ENCODE peak calls at places on chromosomes 5 and 9, in four cellular contexts. One of them, this sample, is unnamed.
A peak's percentile ranks its signal among the peaks of the same experiment; 100 is the strongest.

GRCh38 chr9:73548201-73548600 is 396.5 kb downstream of the ANXA1 start:
- DNase-seq in Peyer's patch: no peak
- DNase-seq in NB4: no peak
- DNase-seq in B cell: no peak
- DNase-seq in this sample: no peak

GRCh38 chr9:79632060-79632459 is 60.3 kb downstream of the TLE4 start:
- DNase-seq in Peyer's patch: no peak
- DNase-seq in B cell: no peak
- DNase-seq in NB4: no peak
- DNase-seq in this sample: no peak

GRCh38 chr5:100900796-100901731 is 2.0 kb downstream of the ST8SIA4 start:
- DNase-seq in B cell: peak; percentile 58
- DNase-seq in NB4: peak; percentile 98
- DNase-seq in Peyer's patch: peak; percentile 67
- DNase-seq in this sample: peak; percentile 77

GRCh38 chr5:172235132-172235780 is 41.3 kb downstream of the EFCAB9 start:
- DNase-seq in Peyer's patch: no peak
- DNase-seq in B cell: no peak
- DNase-seq in NB4: peak; percentile 24
- DNase-seq in this sample: no peak

GRCh38 chr5:176902911-176903664 is 3.9 kb upstream of the HK3 start:
- DNase-seq in NB4: no peak
- DNase-seq in Peyer's patch: no peak
- DNase-seq in B cell: no peak
- DNase-seq in this sample: no peak

GRCh38 chr9:86751207-86751606 is 196.1 kb downstream of the GAS1 start:
- DNase-seq in B cell: no peak
- DNase-seq in NB4: no peak
- DNase-seq in Peyer's patch: no peak
- DNase-seq in this sample: no peak

GRCh38 chr5:40437452-40437861 is 242.3 kb upstream of the PTGER4 start:
- DNase-seq in Peyer's patch: no peak
- DNase-seq in NB4: peak; percentile 31
- DNase-seq in B cell: no peak
- DNase-seq in this sample: peak; percentile 43

GRCh38 chr9:119707228-119707627 is 338.0 kb upstream of the BRINP1 start:
- DNase-seq in B cell: no peak
- DNase-seq in NB4: no peak
- DNase-seq in Peyer's patch: no peak
- DNase-seq in this sample: no peak

GRCh38 chr9:136821333-136822031 is 13.7 kb downstream of the RABL6 start:
- DNase-seq in NB4: no peak
- DNase-seq in B cell: no peak
- DNase-seq in Peyer's patch: no peak
- DNase-seq in this sample: no peak

GRCh38 chr9:111237447-111237846 is 92.6 kb downstream of the OR2K2 start:
- DNase-seq in B cell: no peak
- DNase-seq in NB4: no peak
- DNase-seq in Peyer's patch: no peak
- DNase-seq in this sample: no peak

GRCh38 chr5:103589416-103590175 is 27.0 kb upstream of the NUDT12 start:
- DNase-seq in Peyer's patch: no peak
- DNase-seq in B cell: no peak
- DNase-seq in NB4: no peak
- DNase-seq in this sample: no peak

GRCh38 chr5:125283372-125283771 is 536.9 kb upstream of the ZNF608 start:
- DNase-seq in B cell: no peak
- DNase-seq in Peyer's patch: no peak
- DNase-seq in NB4: no peak
- DNase-seq in this sample: no peak

GRCh38 chr5:33679791-33680190 is 212.0 kb downstream of the ADAMTS12 start:
- DNase-seq in NB4: no peak
- DNase-seq in Peyer's patch: no peak
- DNase-seq in B cell: no peak
- DNase-seq in this sample: no peak

GRCh38 chr9:76873056-76873792 is 32.7 kb downstream of the PRUNE2 start:
- DNase-seq in NB4: no peak
- DNase-seq in B cell: no peak
- DNase-seq in Peyer's patch: no peak
- DNase-seq in this sample: no peak

GRCh38 chr5:68839019-68839552 is 254.7 kb upstream of the SLC30A5 start:
- DNase-seq in B cell: no peak
- DNase-seq in NB4: no peak
- DNase-seq in Peyer's patch: no peak
- DNase-seq in this sample: no peak

GRCh38 chr5:33291216-33292000 is 149.4 kb upstream of the TARS1 start:
- DNase-seq in Peyer's patch: no peak
- DNase-seq in B cell: no peak
- DNase-seq in NB4: no peak
- DNase-seq in this sample: no peak

GRCh38 chr5:54295658-54296276 is 14.6 kb downstream of the ARL15 start:
- DNase-seq in Peyer's patch: no peak
- DNase-seq in NB4: peak; percentile 7
- DNase-seq in B cell: no peak
- DNase-seq in this sample: no peak

GRCh38 chr9:73023025-73023541 is 70.2 kb upstream of the ALDH1A1 start:
- DNase-seq in NB4: peak; percentile 54
- DNase-seq in B cell: peak; percentile 7
- DNase-seq in Peyer's patch: peak; percentile 66
- DNase-seq in this sample: no peak

GRCh38 chr9:101977614-101978210 is 239.3 kb upstream of the GRIN3A start:
- DNase-seq in NB4: peak; percentile 13
- DNase-seq in B cell: no peak
- DNase-seq in Peyer's patch: no peak
- DNase-seq in this sample: no peak

GRCh38 chr5:122780296-122780695 is 5.4 kb downstream of the SNX2 start:
- DNase-seq in B cell: no peak
- DNase-seq in Peyer's patch: no peak
- DNase-seq in NB4: no peak
- DNase-seq in this sample: no peak

GRCh38 chr9:109143881-109144562 is 23.0 kb downstream of the FRRS1L start:
- DNase-seq in Peyer's patch: no peak
- DNase-seq in B cell: no peak
- DNase-seq in NB4: peak; percentile 83
- DNase-seq in this sample: peak; percentile 61

GRCh38 chr9:137437691-137438590 is 3.2 kb downstream of the ENTPD8 start:
- DNase-seq in Peyer's patch: no peak
- DNase-seq in NB4: no peak
- DNase-seq in B cell: peak; percentile 39
- DNase-seq in this sample: no peak

GRCh38 chr9:134936021-134936761 is 18.5 kb upstream of the FCN1 start:
- DNase-seq in NB4: no peak
- DNase-seq in Peyer's patch: no peak
- DNase-seq in B cell: no peak
- DNase-seq in this sample: no peak

GRCh38 chr5:176739461-176740051 is 70.8 kb upstream of the UNC5A start:
- DNase-seq in Peyer's patch: no peak
- DNase-seq in NB4: no peak
- DNase-seq in B cell: no peak
- DNase-seq in this sample: no peak

GRCh38 chr9:92158097-92158601 is 42.9 kb upstream of the SPTLC1 start:
- DNase-seq in Peyer's patch: no peak
- DNase-seq in NB4: no peak
- DNase-seq in B cell: no peak
- DNase-seq in this sample: no peak

GRCh38 chr9:126663661-126664072 is 49.9 kb downstream of the LMX1B start:
- DNase-seq in Peyer's patch: no peak
- DNase-seq in B cell: no peak
- DNase-seq in NB4: no peak
- DNase-seq in this sample: no peak

GRCh38 chr5:107875834-107876233 is 205.1 kb upstream of the EFNA5 start:
- DNase-seq in NB4: no peak
- DNase-seq in B cell: no peak
- DNase-seq in Peyer's patch: no peak
- DNase-seq in this sample: no peak

GRCh38 chr5:130111723-130112122 is 207.5 kb downstream of the CHSY3 start:
- DNase-seq in B cell: no peak
- DNase-seq in Peyer's patch: no peak
- DNase-seq in NB4: no peak
- DNase-seq in this sample: no peak

GRCh38 chr9:61673664-61674381 is 484.0 kb downstream of the SPATA31A7 start:
- DNase-seq in Peyer's patch: no peak
- DNase-seq in B cell: no peak
- DNase-seq in NB4: no peak
- DNase-seq in this sample: peak; percentile 1

GRCh38 chr5:102823441-102823874 is 68.4 kb downstream of the PAM start:
- DNase-seq in B cell: no peak
- DNase-seq in Peyer's patch: no peak
- DNase-seq in NB4: no peak
- DNase-seq in this sample: no peak

GRCh38 chr9:20591223-20591622 is 31.1 kb downstream of the MLLT3 start:
- DNase-seq in B cell: no peak
- DNase-seq in NB4: no peak
- DNase-seq in Peyer's patch: no peak
- DNase-seq in this sample: no peak

GRCh38 chr5:172322028-172322965 is 38.7 kb upstream of the UBTD2 start:
- DNase-seq in NB4: no peak
- DNase-seq in B cell: no peak
- DNase-seq in Peyer's patch: no peak
- DNase-seq in this sample: peak; percentile 63

GRCh38 chr9:95043826-95044225 is 273.7 kb downstream of the FANCC start:
- DNase-seq in NB4: no peak
- DNase-seq in Peyer's patch: no peak
- DNase-seq in B cell: no peak
- DNase-seq in this sample: no peak

GRCh38 chr5:83957188-83957587 is 236.5 kb upstream of the HAPLN1 start:
- DNase-seq in B cell: no peak
- DNase-seq in Peyer's patch: no peak
- DNase-seq in NB4: no peak
- DNase-seq in this sample: no peak

DNA sequence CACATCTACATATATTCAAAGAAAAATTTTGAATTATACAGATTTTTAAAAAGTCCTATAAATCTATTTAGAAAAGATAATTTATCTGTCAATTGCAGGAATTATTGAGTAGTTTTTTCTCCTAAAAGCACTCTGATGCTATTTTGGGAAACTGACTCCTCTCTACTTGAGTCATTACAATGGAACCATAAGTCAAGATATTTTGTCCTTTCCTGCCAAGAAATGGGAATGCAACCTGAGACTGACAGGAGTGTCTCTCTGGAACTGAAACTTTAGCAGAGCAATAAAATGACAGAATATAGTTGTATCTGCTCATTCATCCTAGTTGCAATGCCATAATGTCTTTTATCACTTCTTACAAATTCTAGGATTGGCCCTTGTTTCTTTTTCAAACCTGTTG is 48.6 kb downstream of the CARTPT start:
- DNase-seq in Peyer's patch: no peak
- DNase-seq in B cell: no peak
- DNase-seq in NB4: no peak
- DNase-seq in this sample: no peak
- TF ChIP-seq CTCF in Peyer's patch: no peak
- TF ChIP-seq CTCF in B cell: no peak
- TF ChIP-seq CTCF in NB4: no peak
- TF ChIP-seq CTCF in this sample: no peak

DNA sequence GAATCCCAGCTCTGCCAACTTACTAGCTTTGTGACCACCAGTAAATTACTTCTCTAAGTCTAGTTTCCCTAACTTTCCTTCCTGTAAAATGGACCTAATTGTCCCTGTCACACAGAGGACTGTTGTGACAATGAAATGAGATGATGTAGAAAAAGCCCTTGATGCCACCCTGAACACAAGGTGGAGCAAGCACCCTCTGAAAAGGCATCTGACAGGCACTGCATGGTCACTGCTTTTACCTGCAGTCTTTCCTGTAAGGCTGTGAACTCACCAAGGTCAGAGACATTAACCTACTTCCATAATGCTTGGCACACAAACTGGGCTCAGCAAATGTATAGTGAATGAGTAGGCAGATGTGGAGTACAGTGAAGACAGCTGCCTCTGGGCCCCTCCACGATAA is 6.1 kb downstream of the SLC31A2 start:
- DNase-seq in B cell: no peak
- DNase-seq in NB4: peak; percentile 27
- DNase-seq in Peyer's patch: no peak
- DNase-seq in this sample: no peak
- TF ChIP-seq CTCF in B cell: no peak
- TF ChIP-seq CTCF in NB4: no peak
- TF ChIP-seq CTCF in Peyer's patch: no peak
- TF ChIP-seq CTCF in this sample: no peak

GRCh38 chr9:115593587-115594091 is 475.7 kb upstream of the TNC start:
- DNase-seq in NB4: peak; percentile 32
- DNase-seq in B cell: no peak
- DNase-seq in Peyer's patch: no peak
- DNase-seq in this sample: peak; percentile 42
- TF ChIP-seq CTCF in NB4: peak; percentile 42
- TF ChIP-seq CTCF in B cell: peak; percentile 65
- TF ChIP-seq CTCF in Peyer's patch: peak; percentile 61
- TF ChIP-seq CTCF in this sample: peak; percentile 50

GRCh38 chr5:138492552-138493045 is 27.3 kb downstream of the EGR1 start:
- DNase-seq in B cell: no peak
- DNase-seq in Peyer's patch: no peak
- DNase-seq in NB4: no peak
- DNase-seq in this sample: no peak

GRCh38 chr5:138490648-138491283 is 25.5 kb downstream of the EGR1 start:
- DNase-seq in NB4: no peak
- DNase-seq in B cell: no peak
- DNase-seq in Peyer's patch: no peak
- DNase-seq in this sample: no peak

GRCh38 chr5:138489705-138490104 is 24.4 kb downstream of the EGR1 start:
- DNase-seq in B cell: no peak
- DNase-seq in NB4: no peak
- DNase-seq in Peyer's patch: no peak
- DNase-seq in this sample: no peak

GRCh38 chr5:138491284-138491648 is 26.0 kb downstream of the EGR1 start:
- DNase-seq in Peyer's patch: no peak
- DNase-seq in NB4: no peak
- DNase-seq in B cell: no peak
- DNase-seq in this sample: no peak

DNA sequence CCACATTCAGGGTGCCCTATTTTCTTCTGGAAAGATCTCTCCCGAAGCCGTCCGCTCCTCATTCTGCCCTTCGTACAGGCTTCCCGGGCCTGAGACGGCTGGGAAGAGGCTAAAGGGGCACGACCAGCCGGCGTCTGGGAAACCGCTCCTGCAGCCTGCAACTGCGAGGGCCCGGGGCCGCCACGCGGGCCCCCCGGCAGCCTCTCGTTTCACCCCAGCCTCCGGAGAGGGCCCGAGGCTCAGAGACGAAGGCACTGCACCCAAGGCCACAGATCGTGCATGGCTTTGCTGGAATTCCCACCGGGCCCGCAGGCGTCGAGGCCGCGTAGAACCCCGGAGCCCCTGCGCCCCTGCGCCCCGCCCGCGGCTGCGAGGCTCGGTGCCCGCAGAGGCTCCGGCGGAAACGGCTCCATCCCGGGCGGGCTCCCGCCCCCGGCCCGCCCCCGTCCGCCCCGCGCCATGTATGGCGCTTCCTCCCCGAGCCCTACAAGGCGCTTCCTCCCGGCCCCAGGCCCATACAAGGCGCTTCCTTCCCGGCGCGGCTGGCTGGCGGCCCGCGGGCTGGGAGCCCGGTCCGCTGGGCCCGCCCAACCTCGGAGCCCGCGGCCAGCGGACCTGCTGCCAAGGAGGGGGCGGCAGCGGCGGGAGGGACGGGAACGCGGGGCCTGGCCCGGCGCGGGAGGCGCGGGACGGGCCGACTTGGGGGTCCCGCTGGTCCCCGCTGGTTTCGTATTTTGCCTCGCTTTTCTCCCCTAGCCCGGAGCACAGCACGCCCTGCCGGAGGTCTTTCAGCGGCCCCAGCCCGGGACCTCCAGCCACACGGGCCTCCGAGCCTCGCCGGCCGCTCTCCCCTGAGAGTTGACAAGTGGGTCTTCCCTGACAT is 26.6 kb downstream of the EGR1 start:
- DNase-seq in B cell: peak; percentile 97
- DNase-seq in Peyer's patch: peak; percentile 90
- DNase-seq in NB4: peak; percentile 90
- DNase-seq in this sample: peak; percentile 97
- TF ChIP-seq CTCF in B cell: no peak
- TF ChIP-seq CTCF in Peyer's patch: no peak
- TF ChIP-seq CTCF in NB4: no peak
- TF ChIP-seq CTCF in this sample: no peak